ENCODE peak calls at places on chromosomes 5 and 9, in four cellular contexts. C is SK-N-SH, M is mammary epithelial cell, O is H9. Z is an unnamed sample. For H3K79me2, the result is how much of the 10 kb centered on the place peaks cover.

GRCh38 chr5:82480331-82480730 is 202.2 kb upstream of the RPS23 start:
- DNase-seq in C (no peak), M (no peak), O (no peak), Z (no peak)

GRCh38 chr5:175493726-175494125 is 15.4 kb downstream of the SFXN1 start:
- DNase-seq in M (no peak), C (no peak), O (no peak), Z (no peak)

GRCh38 chr5:64147849-64148441 is 17.7 kb upstream of the RNF180 start:
- DNase-seq in M (peak), C (peak), O (peak), Z (no peak)

GRCh38 chr5:9905661-9906060 is 275.5 kb upstream of the TAS2R1 start:
- DNase-seq in M (no peak), C (no peak), O (no peak), Z (no peak)

GRCh38 chr5:178330791-178331404 is 98.3 kb upstream of the PHYKPL start:
- DNase-seq in O (no peak), C (no peak), M (no peak), Z (no peak)

GRCh38 chr9:33776578-33776977 is 18.8 kb upstream of the PRSS3 start:
- DNase-seq in O (no peak), M (no peak), C (no peak), Z (no peak)

GRCh38 chr9:83649515-83649914 is 26.6 kb downstream of the IDNK start:
- DNase-seq in M (no peak), C (peak), O (peak), Z (no peak)

GRCh38 chr9:134058716-134059115 is 9.1 kb downstream of the BRD3 start:
- DNase-seq in C (peak), O (peak), M (no peak), Z (no peak)

GRCh38 chr5:56717253-56717987 is 97.9 kb upstream of the MAP3K1 start:
- DNase-seq in O (no peak), M (peak), C (no peak), Z (peak)

GRCh38 chr5:160506006-160507004 is 84.7 kb downstream of the PTTG1 start:
- DNase-seq in M (no peak), O (peak), C (peak), Z (no peak)

GRCh38 chr5:32173394-32174010 is 617 bp downstream of the GOLPH3 start:
- DNase-seq in M (peak), C (peak), O (peak), Z (peak)

GRCh38 chr5:80216753-80217596 is 38.9 kb downstream of the SERINC5 start:
- DNase-seq in O (no peak), M (no peak), C (no peak), Z (no peak)

GRCh38 chr5:169767938-169768337 is 130.9 kb downstream of the DOCK2 start:
- DNase-seq in M (no peak), O (no peak), C (peak), Z (no peak)

GRCh38 chr5:169421677-169422076 is 120.7 kb upstream of the SLIT3 start:
- DNase-seq in O (no peak), C (no peak), M (no peak), Z (no peak)

GRCh38 chr5:62064993-62065392 is 241.0 kb upstream of the KIF2A start:
- DNase-seq in M (no peak), C (no peak), O (no peak), Z (no peak)

GRCh38 chr5:135973323-135974018 is 18.7 kb upstream of the LECT2 start:
- DNase-seq in C (no peak), M (peak), O (no peak), Z (no peak)

GRCh38 chr9:107883496-107884120 is 394.0 kb upstream of the KLF4 start:
- DNase-seq in M (no peak), O (no peak), C (no peak), Z (no peak)

GRCh38 chr5:94376672-94377345 is 241.6 kb downstream of the KIAA0825 start:
- DNase-seq in M (no peak), C (peak), O (no peak), Z (no peak)

GRCh38 chr9:96417610-96418073 is 528 bp downstream of the ZNF367 start:
- DNase-seq in C (peak), M (no peak), O (no peak), Z (no peak)

GRCh38 chr5:53262348-53262970 is 152.9 kb upstream of the MOCS2 start:
- DNase-seq in C (peak), O (no peak), M (peak), Z (no peak)

GRCh38 chr5:6453937-6454560 is 5.4 kb downstream of the UBE2QL1 start:
- DNase-seq in O (no peak), C (no peak), M (no peak), Z (no peak)
- H3K79me2 ChIP-seq in O (under half), C (under half), M (under half), Z (under half)

GRCh38 chr9:127938298-127938690 is 640 bp upstream of the DPM2 start:
- DNase-seq in C (no peak), M (no peak), O (peak), Z (no peak)
- H2AFZ ChIP-seq in C (no peak), M (peak), O (no peak), Z (no peak)

DNA sequence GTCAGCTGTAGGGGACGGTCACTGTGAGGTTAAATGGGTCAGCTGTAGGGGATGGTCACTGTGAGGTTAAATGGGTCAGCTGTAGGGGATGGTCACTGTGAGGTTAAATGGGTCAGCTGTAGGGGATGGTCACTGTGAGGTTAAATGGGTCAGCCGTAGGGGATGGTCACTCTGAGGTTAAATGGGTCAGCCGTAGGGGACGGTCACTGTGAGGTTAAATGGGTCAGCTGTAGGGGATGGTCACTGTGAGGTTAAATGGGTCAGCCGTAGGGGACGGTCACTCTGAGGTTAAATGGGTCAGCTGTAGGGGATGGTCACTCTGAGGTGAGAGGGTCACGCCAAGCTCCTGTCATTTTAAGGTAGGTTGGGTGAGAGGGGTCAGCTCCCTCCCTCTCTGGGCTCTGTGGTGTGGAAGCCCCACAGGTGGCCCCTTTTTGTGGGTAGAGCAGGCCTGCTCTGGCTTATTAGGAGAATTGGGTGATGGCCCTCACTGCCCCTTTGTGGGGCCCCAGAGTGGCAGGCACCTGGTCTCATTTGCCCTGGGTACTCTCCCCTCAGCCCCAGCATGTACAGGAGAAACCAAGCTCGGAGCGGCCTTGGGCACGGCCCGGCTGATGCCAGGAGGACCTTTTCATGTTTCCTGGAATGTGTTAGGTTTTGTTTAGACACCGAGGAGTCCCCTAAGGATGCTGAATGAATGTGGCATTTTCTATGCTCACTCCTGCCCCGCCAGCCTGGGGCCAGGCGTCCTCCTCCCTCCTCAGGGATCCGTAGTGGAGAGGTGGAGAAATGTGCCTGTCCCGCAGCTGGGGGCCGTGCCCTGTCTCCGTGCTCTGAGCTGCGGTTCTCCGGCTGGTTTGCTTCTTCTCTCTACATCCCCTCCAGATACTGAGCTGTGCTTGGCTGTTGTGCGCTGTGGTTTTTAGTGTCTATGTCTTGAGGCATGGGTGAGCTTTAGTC is 31.4 kb downstream of the AHRR start:
- DNase-seq in M (no peak), C (no peak), O (peak), Z (no peak)
- H3K79me2 ChIP-seq in M (under half), C (under half), O (under half), Z (under half)

GRCh38 chr5:142319560-142320426 is 5.0 kb downstream of the SPRY4 start:
- DNase-seq in C (no peak), M (peak), O (no peak), Z (no peak)

GRCh38 chr5:142320851-142321560 is 3.8 kb downstream of the SPRY4 start:
- DNase-seq in C (peak), O (peak), M (no peak), Z (no peak)

GRCh38 chr5:142319105-142319504 is 5.7 kb downstream of the SPRY4 start:
- DNase-seq in C (no peak), O (no peak), M (no peak), Z (no peak)

GRCh38 chr5:142322403-142322746 is 2.4 kb downstream of the SPRY4 start:
- DNase-seq in M (no peak), O (no peak), C (no peak), Z (no peak)

DNA sequence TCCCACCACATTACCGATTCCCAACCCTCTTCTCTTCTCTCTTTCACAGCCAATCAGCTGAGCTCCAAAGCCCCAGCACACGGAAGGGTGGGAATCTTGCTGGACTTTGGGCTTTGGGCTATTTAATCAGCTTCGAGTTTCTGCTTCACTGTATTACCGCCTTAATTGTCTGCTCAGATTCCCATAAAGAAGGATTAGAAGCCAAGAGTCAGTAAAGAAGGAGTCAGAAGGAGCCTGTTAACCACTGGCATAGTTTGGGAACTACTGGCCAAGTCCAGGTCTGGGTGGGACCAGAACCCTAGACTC is 4.4 kb downstream of the SPRY4 start:
- DNase-seq in C (no peak), O (no peak), M (no peak), Z (no peak)
- H2AFZ ChIP-seq in C (no peak), O (no peak), M (no peak), Z (no peak)

DNA sequence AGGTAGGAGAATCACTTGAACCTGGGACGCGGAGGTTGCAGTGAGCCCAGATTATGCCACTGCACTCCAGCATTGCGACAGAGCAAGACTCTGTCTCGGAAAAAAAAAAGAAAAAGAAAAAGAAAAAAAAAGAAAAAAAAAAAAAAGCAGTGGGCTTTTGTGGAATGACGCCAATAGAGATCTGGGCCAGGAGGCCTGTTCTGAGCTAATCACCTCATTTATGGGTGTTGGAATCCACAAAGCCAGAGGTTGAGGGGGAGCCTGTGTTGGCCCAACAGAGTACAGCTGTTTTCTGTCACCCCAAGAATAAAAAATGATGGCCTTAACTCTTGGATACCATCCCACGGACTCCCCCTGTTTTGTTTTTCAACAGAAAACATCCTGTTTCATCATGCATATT is 18.5 kb downstream of the OSTF1 start:
- DNase-seq in M (no peak), C (no peak), O (no peak), Z (no peak)
- H3K79me2 ChIP-seq in M (half or more), C (under half), O (under half), Z (under half)

DNA sequence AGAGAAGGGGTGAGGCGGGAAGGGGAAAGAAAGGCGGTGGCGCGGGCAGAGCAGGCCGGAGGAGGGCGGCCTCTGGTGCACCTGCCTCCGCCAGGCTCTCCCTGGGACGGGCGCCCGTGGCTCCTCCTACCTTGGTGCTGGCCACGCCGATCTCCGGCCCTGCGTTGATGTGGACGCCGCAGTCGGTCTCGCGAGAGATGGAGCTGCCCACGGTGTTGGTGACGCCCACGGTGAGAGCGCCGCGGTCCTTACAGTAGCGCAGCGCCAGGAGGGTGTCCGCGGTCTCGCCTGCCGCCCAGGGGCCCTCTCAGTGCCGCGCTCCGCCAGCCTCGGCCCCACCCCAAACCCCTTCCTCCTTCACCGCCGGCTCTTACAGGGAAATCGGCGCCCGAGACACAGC is 21.8 kb upstream of the MAPK9 start:
- DNase-seq in M (no peak), O (no peak), C (peak), Z (peak)
- H2AFZ ChIP-seq in M (peak), O (no peak), C (peak), Z (peak)

DNA sequence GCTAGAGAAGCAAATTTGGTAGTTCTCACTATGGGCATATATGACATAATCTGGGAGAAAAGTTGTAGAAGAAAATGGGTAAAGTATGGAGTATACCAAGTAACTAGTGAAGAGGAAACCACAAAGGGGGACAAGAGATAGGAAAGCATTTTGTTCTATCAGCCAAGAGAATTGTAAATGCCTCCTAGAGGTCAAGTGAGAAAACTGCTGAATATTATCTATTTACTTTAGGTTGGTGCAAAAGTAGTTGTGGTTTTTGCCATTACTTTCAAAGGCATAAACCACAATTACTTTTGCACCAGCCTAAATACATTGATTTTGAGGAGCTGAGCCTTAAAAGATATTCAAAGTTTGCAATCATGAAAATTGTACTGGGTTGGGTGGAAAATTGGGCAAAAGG is 126.7 kb upstream of the GRHPR start:
- DNase-seq in M (no peak), C (no peak), O (no peak), Z (no peak)
- H3K79me2 ChIP-seq in M (under half), C (under half), O (under half), Z (under half)